ENCODE peak calls at places on chromosomes 11 and 22, in seven cellular contexts. H is psoas muscle, D is IMR-90, I is AG10803, U is coronary artery, R is right lobe of liver, G is pancreas. C is an unnamed sample.
A peak's percentile ranks its signal among the peaks of the same experiment; 100 is the strongest.

GRCh38 chr11:22466809-22467208 is 128.6 kb downstream of the SLC17A6 start:
- DNase-seq in G (no peak), D (peak; percentile 97), H (peak; percentile 63), U (no peak), R (no peak), I (peak; percentile 93), C (peak; percentile 96)

GRCh38 chr22:49020314-49020713 is 807.4 kb downstream of the BRD1 start:
- DNase-seq in G (no peak), H (no peak), D (no peak), I (no peak), R (no peak), U (peak; percentile 21), C (no peak)

GRCh38 chr11:34323601-34324000 is 34.2 kb downstream of the ABTB2 start:
- DNase-seq in G (no peak), H (no peak), R (no peak), U (no peak), D (no peak), I (peak; percentile 74), C (no peak)

GRCh38 chr11:113934797-113935196 is 30.2 kb downstream of the HTR3B start:
- DNase-seq in H (no peak), U (no peak), G (no peak), I (no peak), R (no peak), D (no peak), C (no peak)

GRCh38 chr22:30457964-30458363 is 13.9 kb downstream of the SEC14L3 start:
- DNase-seq in U (no peak), D (peak; percentile 38), I (no peak), R (peak; percentile 71), G (no peak), H (no peak), C (peak; percentile 8)

GRCh38 chr11:19938051-19938856 is 222.0 kb downstream of the DBX1 start:
- DNase-seq in D (peak; percentile 54), G (no peak), H (peak; percentile 40), R (no peak), I (peak; percentile 26), U (peak; percentile 69), C (peak; percentile 55)

GRCh38 chr22:27438271-27438980 is 363.1 kb downstream of the MN1 start:
- DNase-seq in U (no peak), H (no peak), G (peak; percentile 64), D (peak; percentile 9), I (peak; percentile 38), R (no peak), C (no peak)

GRCh38 chr11:35623708-35624168 is 5.5 kb downstream of the FJX1 start:
- DNase-seq in R (no peak), H (no peak), U (no peak), D (peak; percentile 94), I (peak; percentile 56), G (no peak), C (peak; percentile 98)

GRCh38 chr11:62217191-62217748 is 8.8 kb downstream of the SCGB2A1 start:
- DNase-seq in R (no peak), U (no peak), D (no peak), I (no peak), H (no peak), G (no peak), C (no peak)

GRCh38 chr22:43669190-43669589 is 142.9 kb downstream of the EFCAB6 start:
- DNase-seq in G (no peak), I (no peak), H (no peak), R (no peak), D (no peak), U (no peak), C (no peak)
- TF ChIP-seq CTCF in G (no peak), I (no peak), H (no peak), R (no peak), D (no peak), U (no peak), C (no peak)

DNA sequence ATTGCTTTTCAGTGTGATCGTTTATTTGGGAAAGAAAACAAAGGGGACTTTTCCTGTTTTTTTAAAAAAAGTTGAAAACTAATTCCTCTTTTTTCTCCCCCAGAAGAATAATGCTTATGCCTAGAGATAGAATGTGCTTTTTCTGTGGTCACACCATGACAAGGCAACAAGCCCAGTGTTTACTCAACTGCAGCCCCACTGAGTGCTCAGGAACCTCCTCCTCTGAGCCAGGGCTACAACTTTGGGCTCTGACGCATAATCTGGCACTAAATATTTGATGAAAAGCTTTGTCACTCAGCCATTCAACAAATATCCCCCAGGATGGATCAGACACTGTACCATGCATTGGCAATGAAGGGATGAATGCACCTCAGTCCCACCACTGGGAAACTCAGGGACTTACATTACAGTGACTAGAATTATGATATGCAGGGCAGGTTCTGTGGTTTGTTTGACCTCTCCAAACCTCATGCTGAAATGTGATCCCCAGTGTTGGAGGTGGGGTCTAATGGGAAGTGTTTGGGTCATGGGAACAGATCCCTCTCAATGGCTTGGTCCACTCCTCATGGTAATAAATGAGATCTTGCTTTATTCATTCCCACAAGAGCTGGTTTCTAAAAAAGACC is 155.9 kb downstream of the CCDC34 start:
- DNase-seq in R (no peak), H (no peak), G (no peak), U (no peak), D (no peak), I (no peak), C (no peak)
- TF ChIP-seq CTCF in R (no peak), H (no peak), G (no peak), U (no peak), D (no peak), I (no peak), C (no peak)

DNA sequence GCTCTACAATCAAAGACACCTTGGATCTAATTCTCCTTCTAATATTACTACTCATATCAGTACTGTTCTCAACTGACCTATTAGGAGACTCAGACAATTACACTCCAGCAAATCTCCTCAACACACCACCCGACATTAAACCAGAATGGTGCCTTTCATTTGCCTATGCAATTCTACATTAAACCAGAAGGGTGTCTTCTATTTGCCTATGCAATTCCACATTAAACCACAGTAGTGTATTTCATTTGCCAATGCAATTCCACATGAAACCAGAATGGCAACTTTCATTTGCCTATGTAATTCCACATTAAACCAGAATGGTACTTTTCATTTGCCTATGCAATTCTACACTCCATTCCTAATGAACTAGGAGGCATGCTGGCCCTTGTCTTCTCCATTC is 15.3 kb upstream of the APOL3 start:
- DNase-seq in R (no peak), D (no peak), G (no peak), H (no peak), I (no peak), U (no peak), C (no peak)
- TF ChIP-seq CTCF in R (no peak), D (no peak), G (no peak), H (no peak), I (no peak), U (no peak), C (no peak)

GRCh38 chr11:106770489-106771100 is 247.7 kb downstream of the GUCY1A2 start:
- DNase-seq in I (peak; percentile 20), R (no peak), U (no peak), G (no peak), D (no peak), H (no peak), C (peak; percentile 49)
- TF ChIP-seq CTCF in I (no peak), R (no peak), U (no peak), G (no peak), D (no peak), H (no peak), C (no peak)

DNA sequence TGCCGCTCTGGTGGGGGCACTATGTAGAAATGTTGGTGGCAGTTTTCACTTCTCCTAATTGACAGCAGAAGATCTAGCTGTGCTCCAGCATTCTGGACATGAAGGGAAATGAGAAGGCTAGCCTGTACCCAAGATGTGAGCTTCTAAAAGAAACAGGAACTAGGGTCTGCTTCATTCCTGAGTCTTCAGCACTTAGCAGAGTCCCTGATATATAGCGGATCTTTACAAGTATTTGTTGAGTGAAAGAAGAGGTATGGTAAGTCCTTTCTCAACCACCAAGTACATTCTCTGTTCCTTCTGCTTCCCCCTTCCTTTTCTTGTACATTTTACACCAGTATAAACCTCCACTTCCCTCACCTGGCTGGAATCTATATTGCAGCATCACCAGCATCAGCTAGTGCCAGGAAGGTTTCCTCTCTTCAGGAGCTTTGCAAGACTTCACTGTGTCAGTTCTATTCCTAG is 408.3 kb upstream of the CADM1 start:
- DNase-seq in D (peak; percentile 25), H (no peak), I (no peak), G (no peak), R (no peak), U (no peak), C (peak; percentile 34)
- TF ChIP-seq CTCF in D (peak; percentile 35), H (peak; percentile 9), I (peak; percentile 11), G (no peak), R (no peak), U (no peak), C (peak; percentile 39)

DNA sequence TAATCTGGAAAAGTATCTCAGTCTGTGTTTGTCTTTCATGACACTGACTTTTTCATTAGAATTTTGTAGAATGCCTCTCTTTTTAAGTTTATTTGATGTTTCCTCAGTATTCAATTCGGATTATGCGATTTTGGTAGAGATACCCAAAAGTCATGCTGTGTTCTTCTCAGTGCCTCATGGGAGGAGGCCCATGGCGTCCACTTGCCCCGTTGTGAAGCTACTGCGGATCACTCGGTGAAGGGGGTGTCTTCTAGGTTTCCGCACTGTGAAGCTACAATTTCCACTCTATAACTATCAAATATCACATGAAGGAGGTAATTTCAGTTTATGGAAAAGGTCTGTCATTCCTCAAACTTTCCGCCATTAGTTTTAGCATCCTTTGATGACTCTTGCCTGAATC is 794.0 kb downstream of the TBC1D22A start:
- DNase-seq in U (no peak), I (no peak), G (no peak), H (no peak), D (no peak), R (no peak), C (no peak)
- TF ChIP-seq CTCF in U (no peak), I (no peak), G (no peak), H (no peak), D (no peak), R (no peak), C (no peak)

GRCh38 chr11:110249066-110249465 is 47.3 kb downstream of the RDX start:
- DNase-seq in U (no peak), R (no peak), I (peak; percentile 4), G (no peak), H (no peak), D (no peak), C (peak; percentile 6)
- TF ChIP-seq CTCF in U (no peak), R (peak; percentile 35), I (peak; percentile 36), G (no peak), H (peak; percentile 6), D (peak; percentile 26), C (no peak)

GRCh38 chr22:42758929-42759629 is 38.4 kb upstream of the A4GALT start:
- DNase-seq in R (no peak), U (no peak), D (peak; percentile 86), I (peak; percentile 62), G (no peak), H (no peak), C (peak; percentile 74)
- TF ChIP-seq CTCF in R (no peak), U (no peak), D (no peak), I (no peak), G (no peak), H (no peak), C (no peak)